ENCODE peak calls at places on chromosome 12, in eight cellular contexts. One of them, this sample, is unnamed.

GRCh38 chr12:89636054-89636775 is 72.4 kb downstream of the ATP2B1 start:
- DNase-seq in neural progenitor cell: no peak
- DNase-seq in fibroblast of lung: peak; percentile 47
- DNase-seq in A673: no peak
- DNase-seq in hepatocyte: no peak
- DNase-seq in PC-9: no peak
- DNase-seq in PC-3: peak; percentile 77
- DNase-seq in GM23248: peak; percentile 77
- DNase-seq in this sample: no peak

GRCh38 chr12:14597480-14597879 is 29.8 kb upstream of the PLBD1 start:
- DNase-seq in neural progenitor cell: no peak
- DNase-seq in fibroblast of lung: no peak
- DNase-seq in A673: no peak
- DNase-seq in hepatocyte: no peak
- DNase-seq in PC-9: no peak
- DNase-seq in PC-3: no peak
- DNase-seq in GM23248: no peak
- DNase-seq in this sample: no peak

GRCh38 chr12:77521458-77522115 is 309.1 kb upstream of the NAV3 start:
- DNase-seq in neural progenitor cell: no peak
- DNase-seq in fibroblast of lung: peak; percentile 47
- DNase-seq in A673: no peak
- DNase-seq in hepatocyte: no peak
- DNase-seq in PC-9: no peak
- DNase-seq in PC-3: no peak
- DNase-seq in GM23248: peak; percentile 43
- DNase-seq in this sample: no peak

GRCh38 chr12:70052476-70052875 is 190.8 kb upstream of the CNOT2 start:
- DNase-seq in neural progenitor cell: no peak
- DNase-seq in fibroblast of lung: no peak
- DNase-seq in A673: no peak
- DNase-seq in hepatocyte: no peak
- DNase-seq in PC-9: no peak
- DNase-seq in PC-3: no peak
- DNase-seq in GM23248: no peak
- DNase-seq in this sample: no peak

GRCh38 chr12:124208469-124208868 is 86.4 kb upstream of the RFLNA start:
- DNase-seq in neural progenitor cell: no peak
- DNase-seq in fibroblast of lung: no peak
- DNase-seq in A673: no peak
- DNase-seq in hepatocyte: no peak
- DNase-seq in PC-9: no peak
- DNase-seq in PC-3: no peak
- DNase-seq in GM23248: no peak
- DNase-seq in this sample: no peak

GRCh38 chr12:54147186-54147585 is 41.6 kb downstream of the SMUG1 start:
- DNase-seq in neural progenitor cell: no peak
- DNase-seq in fibroblast of lung: no peak
- DNase-seq in A673: no peak
- DNase-seq in hepatocyte: no peak
- DNase-seq in PC-9: no peak
- DNase-seq in PC-3: no peak
- DNase-seq in GM23248: peak; percentile 72
- DNase-seq in this sample: no peak

GRCh38 chr12:10709808-10710207 is 13.3 kb downstream of the YBX3 start:
- DNase-seq in neural progenitor cell: no peak
- DNase-seq in fibroblast of lung: no peak
- DNase-seq in A673: no peak
- DNase-seq in hepatocyte: no peak
- DNase-seq in PC-9: no peak
- DNase-seq in PC-3: no peak
- DNase-seq in GM23248: no peak
- DNase-seq in this sample: no peak

GRCh38 chr12:3243376-3244084 is 166.4 kb downstream of the TSPAN9 start:
- DNase-seq in neural progenitor cell: no peak
- DNase-seq in fibroblast of lung: no peak
- DNase-seq in A673: no peak
- DNase-seq in hepatocyte: no peak
- DNase-seq in PC-9: no peak
- DNase-seq in PC-3: no peak
- DNase-seq in GM23248: no peak
- DNase-seq in this sample: no peak

GRCh38 chr12:31362115-31362758 is 36.3 kb upstream of the SINHCAF start:
- DNase-seq in neural progenitor cell: peak; percentile 72
- DNase-seq in fibroblast of lung: no peak
- DNase-seq in A673: no peak
- DNase-seq in hepatocyte: peak; percentile 38
- DNase-seq in PC-9: peak; percentile 46
- DNase-seq in PC-3: no peak
- DNase-seq in GM23248: no peak
- DNase-seq in this sample: peak; percentile 22

GRCh38 chr12:52419656-52420055 is 13.5 kb upstream of the KRT82 start:
- DNase-seq in neural progenitor cell: no peak
- DNase-seq in fibroblast of lung: no peak
- DNase-seq in A673: no peak
- DNase-seq in hepatocyte: no peak
- DNase-seq in PC-9: no peak
- DNase-seq in PC-3: no peak
- DNase-seq in GM23248: peak; percentile 45
- DNase-seq in this sample: no peak

GRCh38 chr12:115599251-115599811 is 678.2 kb downstream of the MED13L start:
- DNase-seq in neural progenitor cell: peak; percentile 50
- DNase-seq in fibroblast of lung: no peak
- DNase-seq in A673: peak; percentile 6
- DNase-seq in hepatocyte: no peak
- DNase-seq in PC-9: no peak
- DNase-seq in PC-3: no peak
- DNase-seq in GM23248: peak; percentile 44
- DNase-seq in this sample: no peak

GRCh38 chr12:113887906-113888305 is 78.2 kb downstream of the RBM19 start:
- DNase-seq in neural progenitor cell: no peak
- DNase-seq in fibroblast of lung: no peak
- DNase-seq in A673: no peak
- DNase-seq in hepatocyte: no peak
- DNase-seq in PC-9: no peak
- DNase-seq in PC-3: no peak
- DNase-seq in GM23248: no peak
- DNase-seq in this sample: no peak

GRCh38 chr12:20415013-20415412 is 46.7 kb downstream of the PDE3A start:
- DNase-seq in neural progenitor cell: no peak
- DNase-seq in fibroblast of lung: peak; percentile 60
- DNase-seq in A673: peak; percentile 29
- DNase-seq in hepatocyte: no peak
- DNase-seq in PC-9: no peak
- DNase-seq in PC-3: no peak
- DNase-seq in GM23248: no peak
- DNase-seq in this sample: no peak

GRCh38 chr12:111673503-111673902 is 12.3 kb downstream of the BRAP start:
- DNase-seq in neural progenitor cell: no peak
- DNase-seq in fibroblast of lung: peak; percentile 65
- DNase-seq in A673: peak; percentile 24
- DNase-seq in hepatocyte: peak; percentile 32
- DNase-seq in PC-9: no peak
- DNase-seq in PC-3: peak; percentile 55
- DNase-seq in GM23248: peak; percentile 56
- DNase-seq in this sample: peak; percentile 54

GRCh38 chr12:539540-540310 is 80.0 kb downstream of the B4GALNT3 start:
- DNase-seq in neural progenitor cell: no peak
- DNase-seq in fibroblast of lung: no peak
- DNase-seq in A673: no peak
- DNase-seq in hepatocyte: no peak
- DNase-seq in PC-9: no peak
- DNase-seq in PC-3: no peak
- DNase-seq in GM23248: no peak
- DNase-seq in this sample: no peak

GRCh38 chr12:45612044-45612794 is 117.3 kb upstream of the ARID2 start:
- DNase-seq in neural progenitor cell: no peak
- DNase-seq in fibroblast of lung: no peak
- DNase-seq in A673: peak; percentile 59
- DNase-seq in hepatocyte: no peak
- DNase-seq in PC-9: no peak
- DNase-seq in PC-3: peak; percentile 39
- DNase-seq in GM23248: peak; percentile 39
- DNase-seq in this sample: no peak

GRCh38 chr12:70180140-70180539 is 63.1 kb upstream of the CNOT2 start:
- DNase-seq in neural progenitor cell: peak; percentile 3
- DNase-seq in fibroblast of lung: no peak
- DNase-seq in A673: peak; percentile 25
- DNase-seq in hepatocyte: no peak
- DNase-seq in PC-9: no peak
- DNase-seq in PC-3: no peak
- DNase-seq in GM23248: no peak
- DNase-seq in this sample: no peak

GRCh38 chr12:22709292-22709691 is 84.3 kb downstream of the ETNK1 start:
- DNase-seq in neural progenitor cell: peak; percentile 46
- DNase-seq in fibroblast of lung: peak; percentile 49
- DNase-seq in A673: peak; percentile 32
- DNase-seq in hepatocyte: peak; percentile 17
- DNase-seq in PC-9: no peak
- DNase-seq in PC-3: peak; percentile 46
- DNase-seq in GM23248: peak; percentile 20
- DNase-seq in this sample: peak; percentile 32

DNA sequence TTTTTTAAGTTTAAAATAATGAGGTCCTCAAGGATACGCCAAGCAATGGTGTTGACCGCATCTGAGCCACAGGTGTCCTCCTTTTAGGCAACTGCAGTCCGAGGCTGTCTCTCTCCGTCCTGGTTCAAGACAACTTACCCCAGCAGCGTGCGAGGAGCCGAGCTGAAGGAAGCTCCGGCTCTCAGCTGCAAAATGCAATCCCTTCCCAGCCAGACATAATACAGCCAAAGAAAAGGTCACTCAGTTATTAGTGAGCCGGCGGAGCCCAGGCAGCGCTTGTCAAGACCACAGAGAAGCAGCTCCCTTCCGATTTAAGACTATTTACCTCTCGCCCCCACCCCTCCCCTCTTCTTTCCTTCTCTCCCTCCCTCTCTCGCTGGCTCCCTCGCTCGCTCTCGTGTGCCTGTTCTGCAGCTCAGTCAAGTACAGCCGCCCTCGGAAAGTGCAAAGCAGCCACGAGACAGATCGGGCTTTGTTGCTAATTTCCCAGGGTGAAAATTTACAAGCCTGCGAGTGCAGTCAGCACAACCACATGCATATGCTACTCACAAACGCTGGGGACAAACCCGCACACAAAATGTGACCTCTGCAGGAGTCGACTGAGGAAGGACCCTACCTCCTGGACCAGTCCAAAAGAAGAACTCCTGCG is 363 bp upstream of the LMO3 start:
- DNase-seq in neural progenitor cell: peak; percentile 58
- DNase-seq in fibroblast of lung: peak; percentile 37
- DNase-seq in A673: peak; percentile 89
- DNase-seq in hepatocyte: peak; percentile 59
- DNase-seq in PC-9: no peak
- DNase-seq in PC-3: peak; percentile 25
- DNase-seq in GM23248: peak; percentile 68
- DNase-seq in this sample: no peak
- TF ChIP-seq EZH2 in neural progenitor cell: no peak
- TF ChIP-seq EZH2 in fibroblast of lung: no peak
- TF ChIP-seq EZH2 in A673: no peak
- TF ChIP-seq EZH2 in hepatocyte: no peak
- TF ChIP-seq EZH2 in PC-9: no peak
- TF ChIP-seq EZH2 in PC-3: no peak
- TF ChIP-seq EZH2 in GM23248: no peak
- TF ChIP-seq EZH2 in this sample: no peak

GRCh38 chr12:109715310-109716091 is 1.9 kb downstream of the FAM222A start:
- DNase-seq in neural progenitor cell: peak; percentile 69
- DNase-seq in fibroblast of lung: no peak
- DNase-seq in A673: no peak
- DNase-seq in hepatocyte: no peak
- DNase-seq in PC-9: no peak
- DNase-seq in PC-3: no peak
- DNase-seq in GM23248: peak; percentile 42
- DNase-seq in this sample: peak; percentile 62

GRCh38 chr12:109713187-109713984 is at the start of gene FAM222A:
- DNase-seq in neural progenitor cell: peak; percentile 98
- DNase-seq in fibroblast of lung: peak; percentile 95
- DNase-seq in A673: peak; percentile 98
- DNase-seq in hepatocyte: peak; percentile 98
- DNase-seq in PC-9: peak; percentile 87
- DNase-seq in PC-3: peak; percentile 98
- DNase-seq in GM23248: peak; percentile 97
- DNase-seq in this sample: peak; percentile 97

GRCh38 chr12:109716092-109716479 is 2.5 kb downstream of the FAM222A start:
- DNase-seq in neural progenitor cell: no peak
- DNase-seq in fibroblast of lung: no peak
- DNase-seq in A673: no peak
- DNase-seq in hepatocyte: no peak
- DNase-seq in PC-9: no peak
- DNase-seq in PC-3: no peak
- DNase-seq in GM23248: no peak
- DNase-seq in this sample: no peak

GRCh38 chr12:109714913-109715244 is 1.3 kb downstream of the FAM222A start:
- DNase-seq in neural progenitor cell: no peak
- DNase-seq in fibroblast of lung: no peak
- DNase-seq in A673: no peak
- DNase-seq in hepatocyte: no peak
- DNase-seq in PC-9: no peak
- DNase-seq in PC-3: no peak
- DNase-seq in GM23248: no peak
- DNase-seq in this sample: no peak

GRCh38 chr12:109714141-109714912 is 702 bp downstream of the FAM222A start:
- DNase-seq in neural progenitor cell: peak; percentile 92
- DNase-seq in fibroblast of lung: peak; percentile 27
- DNase-seq in A673: peak; percentile 55
- DNase-seq in hepatocyte: peak; percentile 87
- DNase-seq in PC-9: no peak
- DNase-seq in PC-3: peak; percentile 60
- DNase-seq in GM23248: peak; percentile 69
- DNase-seq in this sample: peak; percentile 65
- TF ChIP-seq EZH2 in neural progenitor cell: no peak
- TF ChIP-seq EZH2 in fibroblast of lung: no peak
- TF ChIP-seq EZH2 in A673: no peak
- TF ChIP-seq EZH2 in hepatocyte: no peak
- TF ChIP-seq EZH2 in PC-9: no peak
- TF ChIP-seq EZH2 in PC-3: no peak
- TF ChIP-seq EZH2 in GM23248: no peak
- TF ChIP-seq EZH2 in this sample: no peak

DNA sequence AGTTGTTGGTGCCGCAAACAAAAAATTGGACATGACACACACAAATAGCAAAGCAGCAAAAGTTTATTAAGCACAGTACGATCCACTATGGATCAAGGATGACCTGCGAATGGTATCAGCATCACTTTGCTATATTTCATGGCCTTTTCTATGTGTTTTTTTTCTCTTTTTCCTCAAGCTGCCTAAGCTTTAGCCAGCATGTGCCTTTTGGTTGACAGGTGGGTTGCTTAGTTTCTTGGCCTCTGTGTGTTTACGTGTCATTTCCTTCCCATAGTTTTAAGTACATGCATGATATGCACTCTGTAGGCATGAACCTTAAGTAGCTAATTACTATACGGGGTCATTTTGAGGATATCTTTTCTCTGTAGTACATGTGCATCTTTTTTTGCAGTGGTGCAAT is 9.8 kb downstream of the CD4 start:
- DNase-seq in neural progenitor cell: no peak
- DNase-seq in fibroblast of lung: no peak
- DNase-seq in A673: no peak
- DNase-seq in hepatocyte: no peak
- DNase-seq in PC-9: no peak
- DNase-seq in PC-3: no peak
- DNase-seq in GM23248: no peak
- DNase-seq in this sample: no peak
- TF ChIP-seq EZH2 in neural progenitor cell: no peak
- TF ChIP-seq EZH2 in fibroblast of lung: no peak
- TF ChIP-seq EZH2 in A673: no peak
- TF ChIP-seq EZH2 in hepatocyte: no peak
- TF ChIP-seq EZH2 in PC-9: no peak
- TF ChIP-seq EZH2 in PC-3: no peak
- TF ChIP-seq EZH2 in GM23248: no peak
- TF ChIP-seq EZH2 in this sample: no peak

GRCh38 chr12:4268549-4269181 is 4.9 kb upstream of the CCND2 start:
- DNase-seq in neural progenitor cell: peak; percentile 31
- DNase-seq in fibroblast of lung: peak; percentile 18
- DNase-seq in A673: no peak
- DNase-seq in hepatocyte: no peak
- DNase-seq in PC-9: no peak
- DNase-seq in PC-3: no peak
- DNase-seq in GM23248: peak; percentile 8
- DNase-seq in this sample: no peak
- TF ChIP-seq EZH2 in neural progenitor cell: peak; percentile 71
- TF ChIP-seq EZH2 in fibroblast of lung: peak; percentile 99
- TF ChIP-seq EZH2 in A673: peak; percentile 93
- TF ChIP-seq EZH2 in hepatocyte: peak; percentile 64
- TF ChIP-seq EZH2 in PC-9: no peak
- TF ChIP-seq EZH2 in PC-3: no peak
- TF ChIP-seq EZH2 in GM23248: peak; percentile 89
- TF ChIP-seq EZH2 in this sample: peak; percentile 65